ENCODE peak calls at places on chromosomes 3 and 15, in four cellular contexts. L is HFFc6, K is kidney tubule cell, B is NCI-H69. W is an unnamed sample.

GRCh38 chr3:13811614-13812013 is 68.3 kb downstream of the WNT7A start:
- DNase-seq in L (no peak), K (no peak), B (no peak), W (no peak)

GRCh38 chr15:66115568-66116206 is 137.9 kb downstream of the MEGF11 start:
- DNase-seq in L (no peak), K (no peak), B (peak), W (no peak)

GRCh38 chr3:16200411-16200810 is 25.9 kb downstream of the GALNT15 start:
- DNase-seq in L (peak), K (peak), B (no peak), W (no peak)

GRCh38 chr3:118098818-118099217 is 935.8 kb downstream of the IGSF11 start:
- DNase-seq in L (no peak), K (no peak), B (no peak), W (no peak)

GRCh38 chr3:132232231-132232792 is 84.9 kb upstream of the ACP3 start:
- DNase-seq in L (no peak), K (peak), B (peak), W (no peak)

GRCh38 chr3:197305854-197306253 is 7.4 kb upstream of the DLG1 start:
- DNase-seq in L (peak), K (peak), B (no peak), W (peak)

GRCh38 chr15:63997715-63998442 is 48.4 kb downstream of the DAPK2 start:
- DNase-seq in L (no peak), K (peak), B (no peak), W (no peak)

GRCh38 chr3:47525617-47526016 is 12.1 kb upstream of the ELP6 start:
- DNase-seq in L (no peak), K (no peak), B (no peak), W (no peak)

GRCh38 chr15:67501177-67501835 is 19.6 kb upstream of the C15orf61 start:
- DNase-seq in L (peak), K (no peak), B (peak), W (no peak)

GRCh38 chr15:27473846-27474245 is 502.9 kb downstream of the GABRG3 start:
- DNase-seq in L (no peak), K (no peak), B (no peak), W (no peak)

GRCh38 chr3:13844911-13845310 is 35.0 kb downstream of the WNT7A start:
- DNase-seq in L (no peak), K (no peak), B (no peak), W (no peak)

GRCh38 chr3:97612632-97613031 is 151.9 kb upstream of the ARL6 start:
- DNase-seq in L (no peak), K (no peak), B (peak), W (no peak)

GRCh38 chr15:27973886-27974285 is 125.2 kb downstream of the OCA2 start:
- DNase-seq in L (no peak), K (no peak), B (no peak), W (no peak)

GRCh38 chr3:53554559-53555511 is 60.4 kb downstream of the CACNA1D start:
- DNase-seq in L (no peak), K (no peak), B (no peak), W (no peak)

GRCh38 chr15:82750831-82751181 is 41.1 kb upstream of the AP3B2 start:
- DNase-seq in L (peak), K (peak), B (peak), W (no peak)

GRCh38 chr15:31513178-31513577 is 186.5 kb downstream of the KLF13 start:
- DNase-seq in L (no peak), K (no peak), B (no peak), W (no peak)

GRCh38 chr15:87608238-87609028 is 648.1 kb downstream of the NTRK3 start:
- DNase-seq in L (no peak), K (no peak), B (no peak), W (no peak)

GRCh38 chr3:138694287-138695007 is 85.9 kb downstream of the FAIM start:
- DNase-seq in L (peak), K (peak), B (no peak), W (peak)

GRCh38 chr15:101003706-101004105 is 84.5 kb downstream of the LRRK1 start:
- DNase-seq in L (no peak), K (no peak), B (no peak), W (no peak)

GRCh38 chr3:141407043-141407442 is 38.7 kb downstream of the ZBTB38 start:
- DNase-seq in L (peak), K (peak), B (no peak), W (peak)

GRCh38 chr15:80210612-80211554 is 41.1 kb downstream of the CTXND1 start:
- DNase-seq in L (no peak), K (peak), B (no peak), W (no peak)

GRCh38 chr3:148991219-148992026 is at the start of gene GYG1:
- DNase-seq in L (peak), K (peak), B (peak), W (no peak)

GRCh38 chr15:82663186-82663600 is 16.0 kb upstream of the CPEB1 start:
- DNase-seq in L (no peak), K (peak), B (no peak), W (no peak)

GRCh38 chr3:120506828-120507774 is 56.3 kb upstream of the FSTL1 start:
- DNase-seq in L (peak), K (peak), B (peak), W (peak)

GRCh38 chr3:191721390-191721801 is 260.4 kb downstream of the PYDC2 start:
- DNase-seq in L (no peak), K (no peak), B (no peak), W (no peak)

GRCh38 chr3:160245261-160245800 is 20.1 kb downstream of the C3orf80 start:
- DNase-seq in L (no peak), K (no peak), B (no peak), W (no peak)

GRCh38 chr3:101827211-101828174 is 21.8 kb upstream of the NFKBIZ start:
- DNase-seq in L (peak), K (peak), B (peak), W (no peak)

GRCh38 chr3:127286571-127287140 is 1.2 kb downstream of the PRR20G start:
- DNase-seq in L (no peak), K (peak), B (no peak), W (no peak)

GRCh38 chr3:187223799-187224198 is 26.5 kb downstream of the RTP1 start:
- DNase-seq in L (peak), K (peak), B (no peak), W (no peak)

GRCh38 chr3:189099031-189099471 is 72.7 kb upstream of the TPRG1 start:
- DNase-seq in L (no peak), K (no peak), B (no peak), W (peak)

GRCh38 chr3:98817546-98817945 is 54.4 kb downstream of the ST3GAL6 start:
- DNase-seq in L (peak), K (peak), B (peak), W (no peak)

GRCh38 chr3:58206406-58207011 is 4.3 kb downstream of the DNASE1L3 start:
- DNase-seq in L (peak), K (peak), B (no peak), W (peak)

GRCh38 chr15:101266787-101267186 is 10.5 kb downstream of the SELENOS start:
- DNase-seq in L (no peak), K (no peak), B (no peak), W (no peak)

GRCh38 chr3:171374260-171374659 is 85.9 kb downstream of the TNIK start:
- DNase-seq in L (peak), K (no peak), B (no peak), W (no peak)

GRCh38 chr3:70829101-70829500 is 516.7 kb upstream of the MDFIC2 start:
- DNase-seq in L (peak), K (peak), B (no peak), W (no peak)

GRCh38 chr3:195082811-195083210 is 188.1 kb downstream of the XXYLT1 start:
- DNase-seq in L (no peak), K (no peak), B (no peak), W (no peak)

GRCh38 chr3:198113219-198114053 is 153.4 kb downstream of the LMLN start:
- DNase-seq in L (no peak), K (no peak), B (no peak), W (no peak)

GRCh38 chr3:115146418-115147328 is at the start of gene ZBTB20:
- DNase-seq in L (peak), K (peak), B (peak), W (peak)

GRCh38 chr3:94928921-94929320 is 866.1 kb downstream of the NSUN3 start:
- DNase-seq in L (no peak), K (peak), B (peak), W (no peak)

W was measured in GM04503.